ENCODE peak calls at places on chromosome 22, in eight cellular contexts. One of them, this sample, is unnamed.

GRCh38 chr22:29016067-29016938 is 45.3 kb downstream of the C22orf31 start:
- DNase-seq in M059J: no peak
- DNase-seq in upper lobe of right lung: no peak
- DNase-seq in body of pancreas: no peak
- DNase-seq in D341Med: no peak
- DNase-seq in left ventricle myocardium inferior: no peak
- DNase-seq in NCI-H510A treated with DMSO at 0.1 percent for 48 hours: no peak
- DNase-seq in esophagus muscularis mucosa: no peak
- DNase-seq in this sample: no peak

GRCh38 chr22:22519591-22519990 is 479 bp downstream of the ZNF280A start:
- DNase-seq in M059J: no peak
- DNase-seq in upper lobe of right lung: no peak
- DNase-seq in body of pancreas: no peak
- DNase-seq in D341Med: peak; percentile 36
- DNase-seq in left ventricle myocardium inferior: no peak
- DNase-seq in NCI-H510A treated with DMSO at 0.1 percent for 48 hours: no peak
- DNase-seq in esophagus muscularis mucosa: no peak
- DNase-seq in this sample: peak; percentile 40

GRCh38 chr22:20183823-20184222 is 33.0 kb upstream of the CCDC188 start:
- DNase-seq in M059J: no peak
- DNase-seq in upper lobe of right lung: no peak
- DNase-seq in body of pancreas: no peak
- DNase-seq in D341Med: no peak
- DNase-seq in left ventricle myocardium inferior: no peak
- DNase-seq in NCI-H510A treated with DMSO at 0.1 percent for 48 hours: no peak
- DNase-seq in esophagus muscularis mucosa: no peak
- DNase-seq in this sample: no peak

GRCh38 chr22:23072911-23073491 is 2.7 kb downstream of the GNAZ start:
- DNase-seq in M059J: peak; percentile 5
- DNase-seq in upper lobe of right lung: peak; percentile 37
- DNase-seq in body of pancreas: peak; percentile 2
- DNase-seq in D341Med: no peak
- DNase-seq in left ventricle myocardium inferior: peak; percentile 3
- DNase-seq in NCI-H510A treated with DMSO at 0.1 percent for 48 hours: no peak
- DNase-seq in esophagus muscularis mucosa: no peak
- DNase-seq in this sample: no peak

GRCh38 chr22:27670701-27671412 is 130.7 kb downstream of the MN1 start:
- DNase-seq in M059J: peak; percentile 64
- DNase-seq in upper lobe of right lung: no peak
- DNase-seq in body of pancreas: peak; percentile 80
- DNase-seq in D341Med: no peak
- DNase-seq in left ventricle myocardium inferior: peak; percentile 73
- DNase-seq in NCI-H510A treated with DMSO at 0.1 percent for 48 hours: no peak
- DNase-seq in esophagus muscularis mucosa: no peak
- DNase-seq in this sample: peak; percentile 97

GRCh38 chr22:26660961-26661578 is 3.7 kb downstream of the MIAT start:
- DNase-seq in M059J: no peak
- DNase-seq in upper lobe of right lung: no peak
- DNase-seq in body of pancreas: no peak
- DNase-seq in D341Med: no peak
- DNase-seq in left ventricle myocardium inferior: no peak
- DNase-seq in NCI-H510A treated with DMSO at 0.1 percent for 48 hours: peak; percentile 28
- DNase-seq in esophagus muscularis mucosa: no peak
- DNase-seq in this sample: no peak

GRCh38 chr22:30878516-30879365 is 89.8 kb downstream of the MORC2 start:
- DNase-seq in M059J: no peak
- DNase-seq in upper lobe of right lung: peak; percentile 29
- DNase-seq in body of pancreas: no peak
- DNase-seq in D341Med: no peak
- DNase-seq in left ventricle myocardium inferior: no peak
- DNase-seq in NCI-H510A treated with DMSO at 0.1 percent for 48 hours: no peak
- DNase-seq in esophagus muscularis mucosa: no peak
- DNase-seq in this sample: no peak

GRCh38 chr22:44624689-44625420 is 77.1 kb upstream of the PRR5 start:
- DNase-seq in M059J: no peak
- DNase-seq in upper lobe of right lung: no peak
- DNase-seq in body of pancreas: no peak
- DNase-seq in D341Med: no peak
- DNase-seq in left ventricle myocardium inferior: no peak
- DNase-seq in NCI-H510A treated with DMSO at 0.1 percent for 48 hours: no peak
- DNase-seq in esophagus muscularis mucosa: no peak
- DNase-seq in this sample: no peak

GRCh38 chr22:30201970-30202369 is 44.6 kb downstream of the LIF start:
- DNase-seq in M059J: peak; percentile 64
- DNase-seq in upper lobe of right lung: no peak
- DNase-seq in body of pancreas: no peak
- DNase-seq in D341Med: no peak
- DNase-seq in left ventricle myocardium inferior: no peak
- DNase-seq in NCI-H510A treated with DMSO at 0.1 percent for 48 hours: no peak
- DNase-seq in esophagus muscularis mucosa: no peak
- DNase-seq in this sample: no peak

GRCh38 chr22:19645391-19645790 is 68.9 kb upstream of the SEPTIN5 start:
- DNase-seq in M059J: no peak
- DNase-seq in upper lobe of right lung: no peak
- DNase-seq in body of pancreas: no peak
- DNase-seq in D341Med: no peak
- DNase-seq in left ventricle myocardium inferior: no peak
- DNase-seq in NCI-H510A treated with DMSO at 0.1 percent for 48 hours: no peak
- DNase-seq in esophagus muscularis mucosa: no peak
- DNase-seq in this sample: no peak

GRCh38 chr22:40853961-40854360 is 2.5 kb downstream of the ST13 start:
- DNase-seq in M059J: no peak
- DNase-seq in upper lobe of right lung: no peak
- DNase-seq in body of pancreas: no peak
- DNase-seq in D341Med: no peak
- DNase-seq in left ventricle myocardium inferior: no peak
- DNase-seq in NCI-H510A treated with DMSO at 0.1 percent for 48 hours: no peak
- DNase-seq in esophagus muscularis mucosa: no peak
- DNase-seq in this sample: no peak

GRCh38 chr22:17303840-17304779 is 65.2 kb upstream of the CECR2 start:
- DNase-seq in M059J: peak; percentile 6
- DNase-seq in upper lobe of right lung: no peak
- DNase-seq in body of pancreas: no peak
- DNase-seq in D341Med: peak; percentile 20
- DNase-seq in left ventricle myocardium inferior: no peak
- DNase-seq in NCI-H510A treated with DMSO at 0.1 percent for 48 hours: no peak
- DNase-seq in esophagus muscularis mucosa: no peak
- DNase-seq in this sample: no peak

GRCh38 chr22:48197189-48197690 is 1434.8 kb downstream of the TBC1D22A start:
- DNase-seq in M059J: no peak
- DNase-seq in upper lobe of right lung: no peak
- DNase-seq in body of pancreas: no peak
- DNase-seq in D341Med: no peak
- DNase-seq in left ventricle myocardium inferior: no peak
- DNase-seq in NCI-H510A treated with DMSO at 0.1 percent for 48 hours: no peak
- DNase-seq in esophagus muscularis mucosa: peak; percentile 57
- DNase-seq in this sample: no peak

GRCh38 chr22:37212174-37212906 is at the start of gene SSTR3:
- DNase-seq in M059J: no peak
- DNase-seq in upper lobe of right lung: peak; percentile 62
- DNase-seq in body of pancreas: peak; percentile 55
- DNase-seq in D341Med: no peak
- DNase-seq in left ventricle myocardium inferior: no peak
- DNase-seq in NCI-H510A treated with DMSO at 0.1 percent for 48 hours: no peak
- DNase-seq in esophagus muscularis mucosa: no peak
- DNase-seq in this sample: no peak

This sample was measured in Caco-2.